ENCODE peak calls at places on chromosome 19, in nine cellular contexts. One of them, this sample, is unnamed.

GRCh38 chr19:34574704-34575103 is 93.1 kb downstream of the WTIP start:
- DNase-seq in activated naive CD8-positive, alpha-beta T cell treated with anti-CD3 and anti-CD28 coated beads, Interleukin-2, amount 50 U/mL, for 24 hours: no peak
- DNase-seq in hypothalamus: no peak
- DNase-seq in ascending aorta: no peak
- DNase-seq in neural crest cell: no peak
- DNase-seq in CD8-positive, alpha-beta T cell: no peak
- DNase-seq in SHP77: no peak
- DNase-seq in stimulated activated CD4-positive, alpha-beta T cell treated with anti-CD3 and anti-CD28 coated beads, Interleukin-1b, Interleukin-23, amount 100 ng/mL, for 4 hours: no peak
- DNase-seq in IMR-90: no peak
- DNase-seq in this sample: no peak

GRCh38 chr19:35309481-35310279 is 17.7 kb downstream of the MAG start:
- DNase-seq in CD8-positive, alpha-beta T cell: no peak
- DNase-seq in IMR-90: peak; percentile 16
- DNase-seq in hypothalamus: no peak
- DNase-seq in SHP77: no peak
- DNase-seq in stimulated activated CD4-positive, alpha-beta T cell treated with anti-CD3 and anti-CD28 coated beads, Interleukin-1b, Interleukin-23, amount 100 ng/mL, for 4 hours: no peak
- DNase-seq in ascending aorta: no peak
- DNase-seq in activated naive CD8-positive, alpha-beta T cell treated with anti-CD3 and anti-CD28 coated beads, Interleukin-2, amount 50 U/mL, for 24 hours: no peak
- DNase-seq in neural crest cell: no peak
- DNase-seq in this sample: no peak

GRCh38 chr19:56253737-56254136 is 18.8 kb upstream of the EDDM13 start:
- DNase-seq in IMR-90: peak; percentile 71
- DNase-seq in stimulated activated CD4-positive, alpha-beta T cell treated with anti-CD3 and anti-CD28 coated beads, Interleukin-1b, Interleukin-23, amount 100 ng/mL, for 4 hours: no peak
- DNase-seq in activated naive CD8-positive, alpha-beta T cell treated with anti-CD3 and anti-CD28 coated beads, Interleukin-2, amount 50 U/mL, for 24 hours: no peak
- DNase-seq in SHP77: peak; percentile 50
- DNase-seq in hypothalamus: no peak
- DNase-seq in CD8-positive, alpha-beta T cell: no peak
- DNase-seq in ascending aorta: no peak
- DNase-seq in neural crest cell: no peak
- DNase-seq in this sample: peak; percentile 28

GRCh38 chr19:21210037-21210621 is 68.3 kb downstream of the ZNF431 start:
- DNase-seq in SHP77: no peak
- DNase-seq in ascending aorta: no peak
- DNase-seq in hypothalamus: no peak
- DNase-seq in CD8-positive, alpha-beta T cell: no peak
- DNase-seq in IMR-90: no peak
- DNase-seq in neural crest cell: no peak
- DNase-seq in stimulated activated CD4-positive, alpha-beta T cell treated with anti-CD3 and anti-CD28 coated beads, Interleukin-1b, Interleukin-23, amount 100 ng/mL, for 4 hours: no peak
- DNase-seq in activated naive CD8-positive, alpha-beta T cell treated with anti-CD3 and anti-CD28 coated beads, Interleukin-2, amount 50 U/mL, for 24 hours: no peak
- DNase-seq in this sample: no peak

GRCh38 chr19:18377026-18377425 is 8.9 kb upstream of the GDF15 start:
- DNase-seq in CD8-positive, alpha-beta T cell: no peak
- DNase-seq in stimulated activated CD4-positive, alpha-beta T cell treated with anti-CD3 and anti-CD28 coated beads, Interleukin-1b, Interleukin-23, amount 100 ng/mL, for 4 hours: no peak
- DNase-seq in ascending aorta: no peak
- DNase-seq in neural crest cell: no peak
- DNase-seq in SHP77: peak; percentile 46
- DNase-seq in hypothalamus: no peak
- DNase-seq in activated naive CD8-positive, alpha-beta T cell treated with anti-CD3 and anti-CD28 coated beads, Interleukin-2, amount 50 U/mL, for 24 hours: no peak
- DNase-seq in IMR-90: no peak
- DNase-seq in this sample: no peak

GRCh38 chr19:13091400-13092161 is 11.1 kb downstream of the LYL1 start:
- DNase-seq in ascending aorta: peak; percentile 66
- DNase-seq in hypothalamus: peak; percentile 58
- DNase-seq in IMR-90: peak; percentile 75
- DNase-seq in SHP77: no peak
- DNase-seq in stimulated activated CD4-positive, alpha-beta T cell treated with anti-CD3 and anti-CD28 coated beads, Interleukin-1b, Interleukin-23, amount 100 ng/mL, for 4 hours: no peak
- DNase-seq in CD8-positive, alpha-beta T cell: no peak
- DNase-seq in neural crest cell: no peak
- DNase-seq in activated naive CD8-positive, alpha-beta T cell treated with anti-CD3 and anti-CD28 coated beads, Interleukin-2, amount 50 U/mL, for 24 hours: no peak
- DNase-seq in this sample: no peak

GRCh38 chr19:33231511-33231910 is 5.9 kb upstream of the SLC7A10 start:
- DNase-seq in hypothalamus: no peak
- DNase-seq in SHP77: no peak
- DNase-seq in activated naive CD8-positive, alpha-beta T cell treated with anti-CD3 and anti-CD28 coated beads, Interleukin-2, amount 50 U/mL, for 24 hours: no peak
- DNase-seq in IMR-90: peak; percentile 37
- DNase-seq in CD8-positive, alpha-beta T cell: no peak
- DNase-seq in ascending aorta: no peak
- DNase-seq in stimulated activated CD4-positive, alpha-beta T cell treated with anti-CD3 and anti-CD28 coated beads, Interleukin-1b, Interleukin-23, amount 100 ng/mL, for 4 hours: no peak
- DNase-seq in neural crest cell: no peak
- DNase-seq in this sample: no peak

GRCh38 chr19:34580408-34580807 is 96.6 kb downstream of the SCGB2B2 start:
- DNase-seq in hypothalamus: no peak
- DNase-seq in CD8-positive, alpha-beta T cell: no peak
- DNase-seq in neural crest cell: no peak
- DNase-seq in ascending aorta: no peak
- DNase-seq in activated naive CD8-positive, alpha-beta T cell treated with anti-CD3 and anti-CD28 coated beads, Interleukin-2, amount 50 U/mL, for 24 hours: no peak
- DNase-seq in IMR-90: no peak
- DNase-seq in stimulated activated CD4-positive, alpha-beta T cell treated with anti-CD3 and anti-CD28 coated beads, Interleukin-1b, Interleukin-23, amount 100 ng/mL, for 4 hours: no peak
- DNase-seq in SHP77: no peak
- DNase-seq in this sample: no peak

GRCh38 chr19:16750081-16750480 is 30.4 kb downstream of the NWD1 start:
- DNase-seq in IMR-90: no peak
- DNase-seq in neural crest cell: no peak
- DNase-seq in activated naive CD8-positive, alpha-beta T cell treated with anti-CD3 and anti-CD28 coated beads, Interleukin-2, amount 50 U/mL, for 24 hours: no peak
- DNase-seq in ascending aorta: no peak
- DNase-seq in hypothalamus: no peak
- DNase-seq in stimulated activated CD4-positive, alpha-beta T cell treated with anti-CD3 and anti-CD28 coated beads, Interleukin-1b, Interleukin-23, amount 100 ng/mL, for 4 hours: no peak
- DNase-seq in CD8-positive, alpha-beta T cell: no peak
- DNase-seq in SHP77: no peak
- DNase-seq in this sample: no peak

GRCh38 chr19:45638930-45639729 is at the start of gene EML2:
- DNase-seq in hypothalamus: no peak
- DNase-seq in IMR-90: no peak
- DNase-seq in activated naive CD8-positive, alpha-beta T cell treated with anti-CD3 and anti-CD28 coated beads, Interleukin-2, amount 50 U/mL, for 24 hours: peak; percentile 68
- DNase-seq in neural crest cell: peak; percentile 47
- DNase-seq in ascending aorta: no peak
- DNase-seq in SHP77: peak; percentile 40
- DNase-seq in CD8-positive, alpha-beta T cell: peak; percentile 41
- DNase-seq in stimulated activated CD4-positive, alpha-beta T cell treated with anti-CD3 and anti-CD28 coated beads, Interleukin-1b, Interleukin-23, amount 100 ng/mL, for 4 hours: peak; percentile 58
- DNase-seq in this sample: no peak

GRCh38 chr19:48249502-48250014 is 6.2 kb downstream of the CARD8 start:
- DNase-seq in SHP77: no peak
- DNase-seq in stimulated activated CD4-positive, alpha-beta T cell treated with anti-CD3 and anti-CD28 coated beads, Interleukin-1b, Interleukin-23, amount 100 ng/mL, for 4 hours: peak; percentile 60
- DNase-seq in ascending aorta: no peak
- DNase-seq in CD8-positive, alpha-beta T cell: peak; percentile 54
- DNase-seq in activated naive CD8-positive, alpha-beta T cell treated with anti-CD3 and anti-CD28 coated beads, Interleukin-2, amount 50 U/mL, for 24 hours: peak; percentile 78
- DNase-seq in hypothalamus: no peak
- DNase-seq in neural crest cell: no peak
- DNase-seq in IMR-90: no peak
- DNase-seq in this sample: no peak

GRCh38 chr19:15292847-15293582 is 39.3 kb downstream of the BRD4 start:
- DNase-seq in SHP77: no peak
- DNase-seq in neural crest cell: no peak
- DNase-seq in IMR-90: no peak
- DNase-seq in CD8-positive, alpha-beta T cell: no peak
- DNase-seq in stimulated activated CD4-positive, alpha-beta T cell treated with anti-CD3 and anti-CD28 coated beads, Interleukin-1b, Interleukin-23, amount 100 ng/mL, for 4 hours: no peak
- DNase-seq in ascending aorta: no peak
- DNase-seq in activated naive CD8-positive, alpha-beta T cell treated with anti-CD3 and anti-CD28 coated beads, Interleukin-2, amount 50 U/mL, for 24 hours: no peak
- DNase-seq in hypothalamus: no peak
- DNase-seq in this sample: no peak

GRCh38 chr19:37583340-37583739 is 11.3 kb downstream of the ZNF571 start:
- DNase-seq in IMR-90: no peak
- DNase-seq in SHP77: no peak
- DNase-seq in stimulated activated CD4-positive, alpha-beta T cell treated with anti-CD3 and anti-CD28 coated beads, Interleukin-1b, Interleukin-23, amount 100 ng/mL, for 4 hours: no peak
- DNase-seq in hypothalamus: no peak
- DNase-seq in neural crest cell: no peak
- DNase-seq in ascending aorta: no peak
- DNase-seq in CD8-positive, alpha-beta T cell: no peak
- DNase-seq in activated naive CD8-positive, alpha-beta T cell treated with anti-CD3 and anti-CD28 coated beads, Interleukin-2, amount 50 U/mL, for 24 hours: no peak
- DNase-seq in this sample: no peak

GRCh38 chr19:41501854-41502253 is 58.9 kb downstream of the ERICH4 start:
- DNase-seq in CD8-positive, alpha-beta T cell: no peak
- DNase-seq in activated naive CD8-positive, alpha-beta T cell treated with anti-CD3 and anti-CD28 coated beads, Interleukin-2, amount 50 U/mL, for 24 hours: no peak
- DNase-seq in neural crest cell: no peak
- DNase-seq in stimulated activated CD4-positive, alpha-beta T cell treated with anti-CD3 and anti-CD28 coated beads, Interleukin-1b, Interleukin-23, amount 100 ng/mL, for 4 hours: no peak
- DNase-seq in SHP77: peak; percentile 28
- DNase-seq in IMR-90: no peak
- DNase-seq in hypothalamus: no peak
- DNase-seq in ascending aorta: no peak
- DNase-seq in this sample: no peak

GRCh38 chr19:53897459-53897858 is 11.6 kb upstream of the CACNG7 start:
- DNase-seq in IMR-90: no peak
- DNase-seq in hypothalamus: no peak
- DNase-seq in activated naive CD8-positive, alpha-beta T cell treated with anti-CD3 and anti-CD28 coated beads, Interleukin-2, amount 50 U/mL, for 24 hours: no peak
- DNase-seq in ascending aorta: no peak
- DNase-seq in neural crest cell: no peak
- DNase-seq in stimulated activated CD4-positive, alpha-beta T cell treated with anti-CD3 and anti-CD28 coated beads, Interleukin-1b, Interleukin-23, amount 100 ng/mL, for 4 hours: no peak
- DNase-seq in SHP77: no peak
- DNase-seq in CD8-positive, alpha-beta T cell: no peak
- DNase-seq in this sample: no peak

GRCh38 chr19:44066305-44066704 is 5.7 kb upstream of the ZNF284 start:
- DNase-seq in ascending aorta: no peak
- DNase-seq in SHP77: no peak
- DNase-seq in CD8-positive, alpha-beta T cell: no peak
- DNase-seq in activated naive CD8-positive, alpha-beta T cell treated with anti-CD3 and anti-CD28 coated beads, Interleukin-2, amount 50 U/mL, for 24 hours: no peak
- DNase-seq in neural crest cell: no peak
- DNase-seq in stimulated activated CD4-positive, alpha-beta T cell treated with anti-CD3 and anti-CD28 coated beads, Interleukin-1b, Interleukin-23, amount 100 ng/mL, for 4 hours: no peak
- DNase-seq in IMR-90: no peak
- DNase-seq in hypothalamus: no peak
- DNase-seq in this sample: no peak

GRCh38 chr19:41588497-41589209 is 12.7 kb downstream of the CEACAM21 start:
- DNase-seq in stimulated activated CD4-positive, alpha-beta T cell treated with anti-CD3 and anti-CD28 coated beads, Interleukin-1b, Interleukin-23, amount 100 ng/mL, for 4 hours: no peak
- DNase-seq in CD8-positive, alpha-beta T cell: no peak
- DNase-seq in SHP77: no peak
- DNase-seq in activated naive CD8-positive, alpha-beta T cell treated with anti-CD3 and anti-CD28 coated beads, Interleukin-2, amount 50 U/mL, for 24 hours: no peak
- DNase-seq in IMR-90: peak; percentile 29
- DNase-seq in ascending aorta: no peak
- DNase-seq in hypothalamus: no peak
- DNase-seq in neural crest cell: no peak
- DNase-seq in this sample: no peak

GRCh38 chr19:47609885-47610545 is 1.1 kb downstream of the BICRA start:
- DNase-seq in SHP77: no peak
- DNase-seq in activated naive CD8-positive, alpha-beta T cell treated with anti-CD3 and anti-CD28 coated beads, Interleukin-2, amount 50 U/mL, for 24 hours: peak; percentile 55
- DNase-seq in ascending aorta: no peak
- DNase-seq in neural crest cell: peak; percentile 57
- DNase-seq in hypothalamus: no peak
- DNase-seq in stimulated activated CD4-positive, alpha-beta T cell treated with anti-CD3 and anti-CD28 coated beads, Interleukin-1b, Interleukin-23, amount 100 ng/mL, for 4 hours: peak; percentile 28
- DNase-seq in IMR-90: peak; percentile 26
- DNase-seq in CD8-positive, alpha-beta T cell: peak; percentile 43
- DNase-seq in this sample: no peak

This sample was measured in HS-5.